ENCODE peak calls at places on chromosomes 5 and 9, in nine cellular contexts. H is brain microvascular endothelial cell, T is GM20000, Y is HepG2, R is nephron progenitor cell, D is fibroblast of lung, E is tibial nerve, Z is neural progenitor cell, S is GM10248. B is an unnamed sample.
A peak's percentile ranks its signal among the peaks of the same experiment; 100 is the strongest.

GRCh38 chr5:37857696-37858095 is 17.9 kb upstream of the GDNF start:
- DNase-seq in E (no peak), T (no peak), H (no peak), Z (no peak), Y (no peak), D (no peak), S (no peak), R (no peak), B (no peak)

GRCh38 chr9:34572092-34572491 is 17.4 kb downstream of the CNTFR start:
- DNase-seq in T (no peak), D (no peak), R (no peak), Y (no peak), E (no peak), S (no peak), H (no peak), Z (no peak), B (no peak)

GRCh38 chr5:145689235-145689634 is 145.9 kb downstream of the PRELID2 start:
- DNase-seq in Y (no peak), T (no peak), Z (no peak), R (no peak), S (peak; percentile 13), E (no peak), D (no peak), H (no peak), B (no peak)

GRCh38 chr5:121573844-121574243 is 277.8 kb upstream of the FTMT start:
- DNase-seq in Y (no peak), R (no peak), T (no peak), H (no peak), S (no peak), E (no peak), Z (no peak), D (peak; percentile 13), B (no peak)

GRCh38 chr9:93081081-93081529 is 14.9 kb upstream of the CARD19 start:
- DNase-seq in E (no peak), Z (no peak), S (no peak), Y (no peak), R (no peak), H (no peak), D (peak; percentile 26), T (no peak), B (no peak)

GRCh38 chr5:127785098-127785927 is 82.1 kb downstream of the CCDC192 start:
- DNase-seq in Y (no peak), T (no peak), H (peak; percentile 97), E (no peak), R (no peak), D (peak; percentile 97), Z (no peak), S (no peak), B (no peak)

GRCh38 chr9:88922091-88922490 is 69.2 kb upstream of the S1PR3 start:
- DNase-seq in Y (no peak), R (no peak), S (no peak), Z (no peak), T (no peak), D (no peak), E (no peak), H (no peak), B (no peak)

GRCh38 chr9:130846487-130847305 is 11.6 kb downstream of the ABL1 start:
- DNase-seq in T (no peak), Y (no peak), R (no peak), H (peak; percentile 86), D (peak; percentile 83), E (no peak), Z (no peak), S (no peak), B (no peak)

GRCh38 chr9:134908524-134909364 is 9.0 kb downstream of the FCN1 start:
- DNase-seq in Y (no peak), Z (no peak), R (no peak), T (no peak), E (no peak), S (no peak), D (no peak), H (no peak), B (peak; percentile 47)

GRCh38 chr5:44002381-44002901 is 386.8 kb downstream of the FGF10 start:
- DNase-seq in Y (peak; percentile 98), E (no peak), R (no peak), D (no peak), Z (no peak), T (no peak), S (no peak), H (peak; percentile 16), B (no peak)

GRCh38 chr5:6525910-6526309 is 77.3 kb downstream of the UBE2QL1 start:
- DNase-seq in R (peak; percentile 42), Y (peak; percentile 21), H (no peak), Z (peak; percentile 58), E (no peak), S (peak; percentile 60), D (no peak), T (peak; percentile 66), B (no peak)
- TF ChIP-seq CTCF in R (peak; percentile 52), Y (peak; percentile 63), H (no peak), Z (peak; percentile 66), E (no peak), S (peak; percentile 27), D (no peak), T (peak; percentile 23), B (no peak)

GRCh38 chr5:76544268-76544926 is 78.8 kb downstream of the F2RL2 start:
- DNase-seq in S (peak; percentile 43), E (no peak), R (peak; percentile 16), T (peak; percentile 52), Z (peak; percentile 60), D (peak; percentile 43), Y (peak; percentile 70), H (peak; percentile 39), B (no peak)
- TF ChIP-seq CTCF in S (peak; percentile 78), E (peak; percentile 47), R (peak; percentile 46), T (peak; percentile 68), Z (peak; percentile 65), D (peak; percentile 8), Y (peak; percentile 87), H (peak; percentile 83), B (peak; percentile 12)

GRCh38 chr5:140256726-140257125 is 46.2 kb downstream of the PFDN1 start:
- DNase-seq in S (no peak), H (no peak), Y (no peak), E (no peak), T (no peak), D (no peak), R (no peak), Z (no peak), B (no peak)
- TF ChIP-seq CTCF in S (no peak), H (no peak), Y (no peak), E (no peak), T (no peak), D (no peak), R (no peak), Z (no peak), B (no peak)

GRCh38 chr5:120106912-120107525 is 357.1 kb upstream of the PRR16 start:
- DNase-seq in D (no peak), Y (no peak), H (no peak), T (no peak), R (no peak), S (no peak), E (no peak), Z (no peak), B (no peak)
- TF ChIP-seq CTCF in D (no peak), Y (no peak), H (no peak), T (no peak), R (no peak), S (no peak), E (no peak), Z (no peak), B (no peak)

GRCh38 chr5:173689713-173690360 is 73.4 kb upstream of the BOD1 start:
- DNase-seq in Z (no peak), Y (peak; percentile 23), H (no peak), T (peak; percentile 55), D (no peak), R (no peak), E (no peak), S (peak; percentile 59), B (no peak)
- TF ChIP-seq CTCF in Z (no peak), Y (no peak), H (no peak), T (no peak), D (no peak), R (no peak), E (no peak), S (no peak), B (no peak)

DNA sequence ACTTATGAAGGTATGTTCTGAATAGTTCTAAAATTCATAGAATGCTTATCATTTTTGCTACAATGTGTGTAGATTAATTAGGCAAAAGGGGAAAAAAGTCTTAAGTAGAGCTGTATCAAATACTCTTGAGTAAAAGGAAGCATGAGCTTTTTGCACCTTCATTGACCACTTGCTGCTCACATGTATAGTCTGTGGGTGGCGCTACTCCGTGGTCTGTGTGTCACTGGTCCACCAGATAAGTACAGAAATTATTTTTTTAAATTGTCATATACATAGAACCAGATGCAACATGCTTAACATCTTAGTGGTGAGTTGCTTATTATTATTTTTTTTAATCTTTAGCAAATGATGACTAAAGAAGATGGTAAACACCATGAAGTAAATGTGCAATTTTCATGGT is 130.2 kb downstream of the MAN2A1 start:
- DNase-seq in D (no peak), Z (no peak), R (no peak), H (no peak), S (no peak), T (no peak), E (no peak), Y (no peak), B (no peak)
- TF ChIP-seq CTCF in D (no peak), Z (peak; percentile 27), R (no peak), H (no peak), S (no peak), T (no peak), E (no peak), Y (peak; percentile 16), B (no peak)

B was measured in ascending aorta.